ENCODE peak calls at places on chromosomes 6 and 20, in seven cellular contexts. M is SJSA1, C is psoas muscle, R is OCI-LY7, X is GM23338, I is sigmoid colon, T is ascending aorta. E is an unnamed sample.
A peak's percentile ranks its signal among the peaks of the same experiment; 100 is the strongest.

GRCh38 chr6:36376742-36377141 is 10.7 kb downstream of the ETV7 start:
- DNase-seq in M (no peak), C (no peak), R (no peak), X (no peak), I (no peak), T (no peak), E (no peak)

GRCh38 chr6:2714359-2714895 is 36.3 kb downstream of the MYLK4 start:
- DNase-seq in M (peak; percentile 86), C (no peak), R (no peak), X (no peak), I (no peak), T (no peak), E (no peak)

GRCh38 chr6:158057213-158057987 is 75.7 kb downstream of the SYNJ2 start:
- DNase-seq in M (peak; percentile 79), C (no peak), R (no peak), X (no peak), I (peak; percentile 59), T (peak; percentile 52), E (no peak)

GRCh38 chr6:44057931-44058616 is 69.2 kb downstream of the MRPL14 start:
- DNase-seq in M (no peak), C (no peak), R (no peak), X (no peak), I (no peak), T (no peak), E (no peak)

GRCh38 chr20:50146732-50147662 is 6.5 kb downstream of the PEDS1 start:
- DNase-seq in M (peak; percentile 81), C (peak; percentile 66), R (peak; percentile 62), X (peak; percentile 62), I (no peak), T (no peak), E (peak; percentile 77)

GRCh38 chr6:161226005-161226964 is 47.6 kb downstream of the AGPAT4 start:
- DNase-seq in M (no peak), C (no peak), R (no peak), X (no peak), I (no peak), T (no peak), E (no peak)

GRCh38 chr20:24819331-24819965 is 129.6 kb upstream of the CST7 start:
- DNase-seq in M (no peak), C (no peak), R (no peak), X (no peak), I (no peak), T (no peak), E (no peak)

GRCh38 chr6:57257911-57258541 is 35.9 kb upstream of the RAB23 start:
- DNase-seq in M (no peak), C (no peak), R (no peak), X (peak; percentile 3), I (no peak), T (no peak), E (no peak)

GRCh38 chr6:157988700-157989063 is 7.0 kb downstream of the SYNJ2 start:
- DNase-seq in M (no peak), C (no peak), R (no peak), X (no peak), I (peak; percentile 39), T (no peak), E (no peak)

GRCh38 chr20:62733250-62733842 is 24.7 kb downstream of the NTSR1 start:
- DNase-seq in M (no peak), C (peak; percentile 19), R (no peak), X (no peak), I (no peak), T (no peak), E (peak; percentile 25)

GRCh38 chr6:43681303-43681702 is 6.3 kb downstream of the MRPS18A start:
- DNase-seq in M (no peak), C (no peak), R (no peak), X (no peak), I (no peak), T (no peak), E (no peak)

GRCh38 chr20:9422335-9422734 is 92.1 kb upstream of the LAMP5 start:
- DNase-seq in M (no peak), C (no peak), R (no peak), X (no peak), I (no peak), T (no peak), E (no peak)

GRCh38 chr20:38001173-38001875 is 31.9 kb downstream of the TTI1 start:
- DNase-seq in M (no peak), C (no peak), R (no peak), X (no peak), I (no peak), T (no peak), E (no peak)

GRCh38 chr6:1485678-1486077 is 96.3 kb downstream of the FOXF2 start:
- DNase-seq in M (peak; percentile 76), C (no peak), R (no peak), X (no peak), I (no peak), T (no peak), E (no peak)

DNA sequence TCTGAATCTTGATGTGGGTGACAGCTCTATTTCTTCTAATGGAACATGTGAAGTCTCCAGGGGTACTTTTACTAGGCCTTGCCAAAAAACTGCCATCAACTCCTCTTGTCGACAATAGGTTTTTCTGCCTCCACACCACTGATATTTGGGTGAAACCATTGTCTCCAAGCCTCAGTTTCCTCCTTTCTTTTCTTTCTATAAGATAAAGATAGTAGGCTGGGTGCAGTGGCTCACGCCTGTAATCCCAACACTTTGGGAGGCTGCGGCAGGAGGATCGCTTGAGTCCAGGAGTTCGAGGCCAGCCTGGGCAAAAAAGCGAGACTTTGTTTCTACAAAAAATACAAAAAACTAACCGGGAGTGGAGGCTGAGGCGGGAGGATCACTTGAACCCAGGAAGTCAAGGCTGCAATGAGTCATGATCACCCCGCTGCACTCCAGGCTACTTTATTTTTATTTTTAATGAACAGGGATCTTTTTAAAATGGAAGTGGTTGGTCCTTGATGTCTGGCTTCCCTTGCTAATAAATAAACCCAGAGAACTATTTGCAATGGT is 159.9 kb upstream of the TNFAIP3 start:
- DNase-seq in M (no peak), C (no peak), R (no peak), X (no peak), I (no peak), T (no peak), E (no peak)
- H3K27ac ChIP-seq in M (no peak overlapping the region), C (no peak overlapping the region), R (no peak overlapping the region), X (no peak overlapping the region), I (no peak overlapping the region), T (no peak overlapping the region), E (peak overlapping the region; percentile 29)

GRCh38 chr6:123771126-123771525 is 32.5 kb upstream of the NKAIN2 start:
- DNase-seq in M (no peak), C (no peak), R (no peak), X (no peak), I (no peak), T (no peak), E (no peak)
- H3K27ac ChIP-seq in M (no peak overlapping the region), C (no peak overlapping the region), R (no peak overlapping the region), X (no peak overlapping the region), I (no peak overlapping the region), T (no peak overlapping the region), E (no peak overlapping the region)

GRCh38 chr6:151004415-151005024 is 139.0 kb downstream of the MTHFD1L start:
- DNase-seq in M (no peak), C (no peak), R (no peak), X (no peak), I (no peak), T (no peak), E (no peak)
- H3K27ac ChIP-seq in M (peak overlapping the region; percentile 47), C (peak overlapping the region; percentile 67), R (no peak overlapping the region), X (peak overlapping the region; percentile 52), I (peak overlapping the region; percentile 27), T (peak overlapping the region; percentile 38), E (no peak overlapping the region)

GRCh38 chr20:2874456-2874855 is 1.2 kb downstream of the PTPRA start:
- DNase-seq in M (no peak), C (no peak), R (peak; percentile 35), X (peak; percentile 16), I (no peak), T (no peak), E (no peak)
- H3K27ac ChIP-seq in M (no peak overlapping the region), C (no peak overlapping the region), R (peak overlapping the region; percentile 56), X (peak overlapping the region; percentile 72), I (no peak overlapping the region), T (no peak overlapping the region), E (no peak overlapping the region)